ENCODE peak calls at places on chromosomes 12 and 14, in five cellular contexts. One of them, this sample, is unnamed.
A peak's percentile ranks its signal among the peaks of the same experiment; 100 is the strongest.

GRCh38 chr12:26239508-26240328 is 44.3 kb downstream of the SSPN start:
- DNase-seq in ureter: peak; percentile 64
- DNase-seq in activated T-cell treated with anti-CD3 and anti-CD28 coated beads, Interleukin-2, amount 50 U/mL, for 72 hours: no peak
- DNase-seq in A673: no peak
- DNase-seq in lung microvascular endothelial cell: no peak
- DNase-seq in this sample: no peak

GRCh38 chr14:90654831-90655276 is 161.4 kb downstream of the TTC7B start:
- DNase-seq in lung microvascular endothelial cell: no peak
- DNase-seq in A673: peak; percentile 8
- DNase-seq in activated T-cell treated with anti-CD3 and anti-CD28 coated beads, Interleukin-2, amount 50 U/mL, for 72 hours: no peak
- DNase-seq in ureter: no peak
- DNase-seq in this sample: no peak

GRCh38 chr14:61034416-61035100 is 53.5 kb downstream of the SLC38A6 start:
- DNase-seq in A673: no peak
- DNase-seq in activated T-cell treated with anti-CD3 and anti-CD28 coated beads, Interleukin-2, amount 50 U/mL, for 72 hours: peak; percentile 2
- DNase-seq in lung microvascular endothelial cell: no peak
- DNase-seq in ureter: no peak
- DNase-seq in this sample: no peak

GRCh38 chr12:53500119-53500775 is 836 bp upstream of the TARBP2 start:
- DNase-seq in ureter: peak; percentile 81
- DNase-seq in lung microvascular endothelial cell: peak; percentile 46
- DNase-seq in A673: no peak
- DNase-seq in activated T-cell treated with anti-CD3 and anti-CD28 coated beads, Interleukin-2, amount 50 U/mL, for 72 hours: no peak
- DNase-seq in this sample: peak; percentile 47

GRCh38 chr12:132945806-132946506 is 10.2 kb downstream of the ZNF605 start:
- DNase-seq in ureter: no peak
- DNase-seq in A673: no peak
- DNase-seq in lung microvascular endothelial cell: no peak
- DNase-seq in activated T-cell treated with anti-CD3 and anti-CD28 coated beads, Interleukin-2, amount 50 U/mL, for 72 hours: no peak
- DNase-seq in this sample: no peak

GRCh38 chr12:115046805-115047204 is 362.8 kb upstream of the TBX3 start:
- DNase-seq in A673: no peak
- DNase-seq in lung microvascular endothelial cell: no peak
- DNase-seq in ureter: no peak
- DNase-seq in activated T-cell treated with anti-CD3 and anti-CD28 coated beads, Interleukin-2, amount 50 U/mL, for 72 hours: no peak
- DNase-seq in this sample: no peak

GRCh38 chr12:34604227-34604626 is 581.9 kb downstream of the ALG10 start:
- DNase-seq in A673: no peak
- DNase-seq in ureter: no peak
- DNase-seq in activated T-cell treated with anti-CD3 and anti-CD28 coated beads, Interleukin-2, amount 50 U/mL, for 72 hours: no peak
- DNase-seq in lung microvascular endothelial cell: no peak
- DNase-seq in this sample: no peak

GRCh38 chr12:129531004-129531403 is 372.8 kb downstream of the TMEM132D start:
- DNase-seq in A673: no peak
- DNase-seq in lung microvascular endothelial cell: no peak
- DNase-seq in activated T-cell treated with anti-CD3 and anti-CD28 coated beads, Interleukin-2, amount 50 U/mL, for 72 hours: no peak
- DNase-seq in ureter: no peak
- DNase-seq in this sample: peak; percentile 87

GRCh38 chr14:42172304-42172703 is 565.6 kb downstream of the LRFN5 start:
- DNase-seq in ureter: no peak
- DNase-seq in A673: no peak
- DNase-seq in activated T-cell treated with anti-CD3 and anti-CD28 coated beads, Interleukin-2, amount 50 U/mL, for 72 hours: no peak
- DNase-seq in lung microvascular endothelial cell: no peak
- DNase-seq in this sample: no peak

GRCh38 chr14:101808020-101808641 is 46.6 kb downstream of the PPP2R5C start:
- DNase-seq in lung microvascular endothelial cell: no peak
- DNase-seq in activated T-cell treated with anti-CD3 and anti-CD28 coated beads, Interleukin-2, amount 50 U/mL, for 72 hours: no peak
- DNase-seq in ureter: no peak
- DNase-seq in A673: no peak
- DNase-seq in this sample: peak; percentile 54

GRCh38 chr12:127912266-127912665 is 354.7 kb upstream of the TMEM132C start:
- DNase-seq in activated T-cell treated with anti-CD3 and anti-CD28 coated beads, Interleukin-2, amount 50 U/mL, for 72 hours: no peak
- DNase-seq in ureter: no peak
- DNase-seq in lung microvascular endothelial cell: no peak
- DNase-seq in A673: no peak
- DNase-seq in this sample: no peak

GRCh38 chr14:93183596-93184317 is 940 bp downstream of the MOAP1 start:
- DNase-seq in ureter: no peak
- DNase-seq in activated T-cell treated with anti-CD3 and anti-CD28 coated beads, Interleukin-2, amount 50 U/mL, for 72 hours: no peak
- DNase-seq in A673: no peak
- DNase-seq in lung microvascular endothelial cell: no peak
- DNase-seq in this sample: no peak

GRCh38 chr12:121753844-121754264 is 39.6 kb downstream of the RHOF start:
- DNase-seq in ureter: no peak
- DNase-seq in lung microvascular endothelial cell: no peak
- DNase-seq in activated T-cell treated with anti-CD3 and anti-CD28 coated beads, Interleukin-2, amount 50 U/mL, for 72 hours: no peak
- DNase-seq in A673: no peak
- DNase-seq in this sample: no peak

GRCh38 chr12:121805171-121805687 is 1.4 kb downstream of the SETD1B start:
- DNase-seq in lung microvascular endothelial cell: peak; percentile 39
- DNase-seq in A673: peak; percentile 49
- DNase-seq in activated T-cell treated with anti-CD3 and anti-CD28 coated beads, Interleukin-2, amount 50 U/mL, for 72 hours: no peak
- DNase-seq in ureter: no peak
- DNase-seq in this sample: no peak

GRCh38 chr14:39558525-39558924 is 126.3 kb upstream of the FBXO33 start:
- DNase-seq in A673: no peak
- DNase-seq in ureter: no peak
- DNase-seq in activated T-cell treated with anti-CD3 and anti-CD28 coated beads, Interleukin-2, amount 50 U/mL, for 72 hours: no peak
- DNase-seq in lung microvascular endothelial cell: no peak
- DNase-seq in this sample: no peak

GRCh38 chr14:52473557-52473956 is 78.7 kb downstream of the TXNDC16 start:
- DNase-seq in lung microvascular endothelial cell: peak; percentile 59
- DNase-seq in activated T-cell treated with anti-CD3 and anti-CD28 coated beads, Interleukin-2, amount 50 U/mL, for 72 hours: no peak
- DNase-seq in A673: peak; percentile 29
- DNase-seq in ureter: no peak
- DNase-seq in this sample: no peak

GRCh38 chr14:72739446-72740405 is 154.2 kb downstream of the DPF3 start:
- DNase-seq in lung microvascular endothelial cell: no peak
- DNase-seq in A673: no peak
- DNase-seq in ureter: peak; percentile 32
- DNase-seq in activated T-cell treated with anti-CD3 and anti-CD28 coated beads, Interleukin-2, amount 50 U/mL, for 72 hours: no peak
- DNase-seq in this sample: no peak

GRCh38 chr12:38838211-38838850 is 67.1 kb downstream of the CPNE8 start:
- DNase-seq in activated T-cell treated with anti-CD3 and anti-CD28 coated beads, Interleukin-2, amount 50 U/mL, for 72 hours: no peak
- DNase-seq in ureter: no peak
- DNase-seq in lung microvascular endothelial cell: no peak
- DNase-seq in A673: no peak
- DNase-seq in this sample: no peak

GRCh38 chr14:42241101-42241500 is 634.4 kb downstream of the LRFN5 start:
- DNase-seq in A673: no peak
- DNase-seq in activated T-cell treated with anti-CD3 and anti-CD28 coated beads, Interleukin-2, amount 50 U/mL, for 72 hours: no peak
- DNase-seq in ureter: no peak
- DNase-seq in lung microvascular endothelial cell: no peak
- DNase-seq in this sample: no peak

GRCh38 chr12:47744005-47744651 is 14.6 kb downstream of the RAPGEF3 start:
- DNase-seq in ureter: no peak
- DNase-seq in A673: no peak
- DNase-seq in activated T-cell treated with anti-CD3 and anti-CD28 coated beads, Interleukin-2, amount 50 U/mL, for 72 hours: peak; percentile 59
- DNase-seq in lung microvascular endothelial cell: peak; percentile 50
- DNase-seq in this sample: peak; percentile 91

GRCh38 chr14:101228949-101229541 is 325.5 kb upstream of the RTL1 start:
- DNase-seq in activated T-cell treated with anti-CD3 and anti-CD28 coated beads, Interleukin-2, amount 50 U/mL, for 72 hours: no peak
- DNase-seq in A673: no peak
- DNase-seq in ureter: peak; percentile 33
- DNase-seq in lung microvascular endothelial cell: no peak
- DNase-seq in this sample: no peak

This sample was measured in NCI-H146.